ENCODE peak calls at places on chromosomes 13 and 19, in ten cellular contexts. One of them, this sample, is unnamed. For H3K9me3, the result is how much of the 10 kb centered on the place peaks cover.

GRCh38 chr19:18292810-18293641 is 11.6 kb upstream of the JUND start:
- DNase-seq in uterus: peak
- DNase-seq in body of pancreas: peak
- DNase-seq in stomach: peak
- DNase-seq in suprapubic skin: peak
- DNase-seq in breast epithelium: peak
- DNase-seq in testis: peak
- DNase-seq in ovary: peak
- DNase-seq in prostate gland: peak
- DNase-seq in heart left ventricle: peak
- DNase-seq in this sample: peak

GRCh38 chr13:55615080-55615479 is 1525.6 kb upstream of the PRR20A start:
- DNase-seq in prostate gland: no peak
- DNase-seq in suprapubic skin: no peak
- DNase-seq in testis: no peak
- DNase-seq in ovary: no peak
- DNase-seq in heart left ventricle: no peak
- DNase-seq in stomach: no peak
- DNase-seq in uterus: no peak
- DNase-seq in breast epithelium: no peak
- DNase-seq in body of pancreas: no peak
- DNase-seq in this sample: no peak

GRCh38 chr13:33058816-33059215 is 42.6 kb downstream of the KL start:
- DNase-seq in ovary: no peak
- DNase-seq in uterus: no peak
- DNase-seq in stomach: no peak
- DNase-seq in suprapubic skin: no peak
- DNase-seq in testis: no peak
- DNase-seq in heart left ventricle: no peak
- DNase-seq in prostate gland: no peak
- DNase-seq in breast epithelium: no peak
- DNase-seq in body of pancreas: no peak
- DNase-seq in this sample: no peak

GRCh38 chr19:31266196-31266595 is 83.0 kb downstream of the TSHZ3 start:
- DNase-seq in body of pancreas: no peak
- DNase-seq in suprapubic skin: peak
- DNase-seq in stomach: no peak
- DNase-seq in testis: no peak
- DNase-seq in ovary: peak
- DNase-seq in prostate gland: no peak
- DNase-seq in heart left ventricle: no peak
- DNase-seq in breast epithelium: no peak
- DNase-seq in uterus: no peak
- DNase-seq in this sample: no peak

GRCh38 chr19:28601723-28602440 is 611.1 kb downstream of the UQCRFS1 start:
- DNase-seq in suprapubic skin: no peak
- DNase-seq in ovary: no peak
- DNase-seq in prostate gland: no peak
- DNase-seq in testis: no peak
- DNase-seq in uterus: no peak
- DNase-seq in heart left ventricle: no peak
- DNase-seq in stomach: no peak
- DNase-seq in breast epithelium: no peak
- DNase-seq in body of pancreas: no peak
- DNase-seq in this sample: no peak

GRCh38 chr13:26544707-26545106 is 12.8 kb upstream of the WASF3 start:
- DNase-seq in heart left ventricle: no peak
- DNase-seq in stomach: no peak
- DNase-seq in uterus: no peak
- DNase-seq in body of pancreas: no peak
- DNase-seq in suprapubic skin: no peak
- DNase-seq in prostate gland: no peak
- DNase-seq in ovary: no peak
- DNase-seq in breast epithelium: no peak
- DNase-seq in testis: no peak
- DNase-seq in this sample: no peak

GRCh38 chr13:32205426-32206096 is 109.6 kb downstream of the ZAR1L start:
- DNase-seq in breast epithelium: no peak
- DNase-seq in suprapubic skin: no peak
- DNase-seq in uterus: no peak
- DNase-seq in ovary: no peak
- DNase-seq in testis: no peak
- DNase-seq in heart left ventricle: no peak
- DNase-seq in prostate gland: no peak
- DNase-seq in body of pancreas: no peak
- DNase-seq in stomach: no peak
- DNase-seq in this sample: no peak

GRCh38 chr13:30128591-30128990 is 178.8 kb downstream of the KATNAL1 start:
- DNase-seq in breast epithelium: no peak
- DNase-seq in stomach: no peak
- DNase-seq in heart left ventricle: no peak
- DNase-seq in ovary: no peak
- DNase-seq in uterus: no peak
- DNase-seq in testis: no peak
- DNase-seq in prostate gland: no peak
- DNase-seq in body of pancreas: no peak
- DNase-seq in suprapubic skin: no peak
- DNase-seq in this sample: no peak

GRCh38 chr13:48527955-48528354 is 4.9 kb downstream of the RCBTB2 start:
- DNase-seq in body of pancreas: no peak
- DNase-seq in heart left ventricle: no peak
- DNase-seq in suprapubic skin: no peak
- DNase-seq in testis: no peak
- DNase-seq in ovary: no peak
- DNase-seq in uterus: no peak
- DNase-seq in stomach: no peak
- DNase-seq in breast epithelium: no peak
- DNase-seq in prostate gland: no peak
- DNase-seq in this sample: no peak

GRCh38 chr13:47598340-47598911 is 402.6 kb downstream of the SUCLA2 start:
- DNase-seq in stomach: no peak
- DNase-seq in suprapubic skin: no peak
- DNase-seq in testis: no peak
- DNase-seq in ovary: no peak
- DNase-seq in breast epithelium: no peak
- DNase-seq in uterus: no peak
- DNase-seq in body of pancreas: no peak
- DNase-seq in prostate gland: no peak
- DNase-seq in heart left ventricle: no peak
- DNase-seq in this sample: no peak

GRCh38 chr13:94673841-94674240 is 38.5 kb downstream of the SOX21 start:
- DNase-seq in testis: no peak
- DNase-seq in uterus: no peak
- DNase-seq in suprapubic skin: no peak
- DNase-seq in breast epithelium: no peak
- DNase-seq in body of pancreas: no peak
- DNase-seq in ovary: no peak
- DNase-seq in prostate gland: no peak
- DNase-seq in heart left ventricle: no peak
- DNase-seq in stomach: no peak
- DNase-seq in this sample: no peak

GRCh38 chr13:111480503-111480902 is 160.1 kb downstream of the TEX29 start:
- DNase-seq in heart left ventricle: no peak
- DNase-seq in stomach: peak
- DNase-seq in breast epithelium: no peak
- DNase-seq in suprapubic skin: no peak
- DNase-seq in testis: no peak
- DNase-seq in ovary: no peak
- DNase-seq in prostate gland: no peak
- DNase-seq in uterus: no peak
- DNase-seq in body of pancreas: no peak
- DNase-seq in this sample: no peak

GRCh38 chr13:34816543-34816942 is 125.5 kb upstream of the NBEA start:
- DNase-seq in heart left ventricle: no peak
- DNase-seq in prostate gland: no peak
- DNase-seq in stomach: no peak
- DNase-seq in testis: no peak
- DNase-seq in ovary: no peak
- DNase-seq in suprapubic skin: no peak
- DNase-seq in uterus: peak
- DNase-seq in body of pancreas: no peak
- DNase-seq in breast epithelium: no peak
- DNase-seq in this sample: no peak

GRCh38 chr13:43640476-43640875 is 146.3 kb downstream of the ENOX1 start:
- DNase-seq in stomach: no peak
- DNase-seq in testis: no peak
- DNase-seq in uterus: no peak
- DNase-seq in prostate gland: no peak
- DNase-seq in body of pancreas: no peak
- DNase-seq in heart left ventricle: no peak
- DNase-seq in ovary: no peak
- DNase-seq in breast epithelium: no peak
- DNase-seq in suprapubic skin: no peak
- DNase-seq in this sample: no peak

GRCh38 chr19:56764296-56764695 is 76.2 kb downstream of the PEG3 start:
- DNase-seq in testis: no peak
- DNase-seq in heart left ventricle: no peak
- DNase-seq in body of pancreas: no peak
- DNase-seq in suprapubic skin: no peak
- DNase-seq in ovary: no peak
- DNase-seq in stomach: no peak
- DNase-seq in breast epithelium: no peak
- DNase-seq in uterus: no peak
- DNase-seq in prostate gland: no peak
- DNase-seq in this sample: no peak

GRCh38 chr19:56760842-56761241 is 79.7 kb downstream of the PEG3 start:
- DNase-seq in body of pancreas: no peak
- DNase-seq in prostate gland: no peak
- DNase-seq in uterus: no peak
- DNase-seq in testis: no peak
- DNase-seq in stomach: no peak
- DNase-seq in heart left ventricle: no peak
- DNase-seq in suprapubic skin: no peak
- DNase-seq in ovary: no peak
- DNase-seq in breast epithelium: no peak
- DNase-seq in this sample: no peak

GRCh38 chr19:56765107-56765506 is 75.4 kb downstream of the PEG3 start:
- DNase-seq in suprapubic skin: no peak
- DNase-seq in heart left ventricle: peak
- DNase-seq in body of pancreas: peak
- DNase-seq in stomach: peak
- DNase-seq in breast epithelium: peak
- DNase-seq in prostate gland: peak
- DNase-seq in testis: peak
- DNase-seq in uterus: peak
- DNase-seq in ovary: peak
- DNase-seq in this sample: peak

DNA sequence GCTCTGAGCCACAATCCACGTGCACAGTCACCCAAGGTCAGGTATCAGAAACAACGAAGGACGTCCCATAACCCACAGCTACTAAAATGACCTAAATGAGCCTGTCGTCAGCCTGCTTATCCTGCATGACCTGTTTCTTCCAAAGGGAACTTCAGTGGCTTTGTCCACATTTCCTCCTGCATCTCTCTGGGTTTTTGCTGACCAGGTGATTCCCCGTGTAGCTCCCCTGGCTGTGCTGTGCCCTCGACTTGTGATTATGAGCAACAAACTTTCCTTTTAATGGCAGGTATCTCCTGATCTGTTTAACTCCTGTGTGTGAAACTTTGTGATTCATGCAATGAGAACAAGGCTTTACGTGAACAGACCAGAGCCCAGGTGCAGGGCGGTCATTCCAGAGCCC is 81.0 kb downstream of the PEG3 start:
- DNase-seq in suprapubic skin: no peak
- DNase-seq in heart left ventricle: no peak
- DNase-seq in testis: no peak
- DNase-seq in ovary: no peak
- DNase-seq in uterus: no peak
- DNase-seq in stomach: no peak
- DNase-seq in breast epithelium: no peak
- DNase-seq in prostate gland: no peak
- DNase-seq in body of pancreas: no peak
- DNase-seq in this sample: no peak
- H3K9me3 ChIP-seq in suprapubic skin: under half
- H3K9me3 ChIP-seq in heart left ventricle: under half
- H3K9me3 ChIP-seq in testis: under half
- H3K9me3 ChIP-seq in ovary: under half
- H3K9me3 ChIP-seq in uterus: under half
- H3K9me3 ChIP-seq in stomach: under half
- H3K9me3 ChIP-seq in breast epithelium: under half
- H3K9me3 ChIP-seq in prostate gland: under half
- H3K9me3 ChIP-seq in body of pancreas: under half
- H3K9me3 ChIP-seq in this sample: under half

GRCh38 chr13:51663980-51664957 is 80.0 kb downstream of the WDFY2 start:
- DNase-seq in stomach: no peak
- DNase-seq in prostate gland: peak
- DNase-seq in body of pancreas: no peak
- DNase-seq in uterus: no peak
- DNase-seq in testis: peak
- DNase-seq in heart left ventricle: peak
- DNase-seq in suprapubic skin: no peak
- DNase-seq in breast epithelium: no peak
- DNase-seq in ovary: no peak
- DNase-seq in this sample: no peak
- TF ChIP-seq POLR2A in stomach: no peak
- TF ChIP-seq POLR2A in prostate gland: no peak
- TF ChIP-seq POLR2A in body of pancreas: no peak
- TF ChIP-seq POLR2A in uterus: no peak
- TF ChIP-seq POLR2A in testis: no peak
- TF ChIP-seq POLR2A in heart left ventricle: no peak
- TF ChIP-seq POLR2A in suprapubic skin: no peak
- TF ChIP-seq POLR2A in breast epithelium: no peak
- TF ChIP-seq POLR2A in ovary: no peak
- TF ChIP-seq POLR2A in this sample: no peak

DNA sequence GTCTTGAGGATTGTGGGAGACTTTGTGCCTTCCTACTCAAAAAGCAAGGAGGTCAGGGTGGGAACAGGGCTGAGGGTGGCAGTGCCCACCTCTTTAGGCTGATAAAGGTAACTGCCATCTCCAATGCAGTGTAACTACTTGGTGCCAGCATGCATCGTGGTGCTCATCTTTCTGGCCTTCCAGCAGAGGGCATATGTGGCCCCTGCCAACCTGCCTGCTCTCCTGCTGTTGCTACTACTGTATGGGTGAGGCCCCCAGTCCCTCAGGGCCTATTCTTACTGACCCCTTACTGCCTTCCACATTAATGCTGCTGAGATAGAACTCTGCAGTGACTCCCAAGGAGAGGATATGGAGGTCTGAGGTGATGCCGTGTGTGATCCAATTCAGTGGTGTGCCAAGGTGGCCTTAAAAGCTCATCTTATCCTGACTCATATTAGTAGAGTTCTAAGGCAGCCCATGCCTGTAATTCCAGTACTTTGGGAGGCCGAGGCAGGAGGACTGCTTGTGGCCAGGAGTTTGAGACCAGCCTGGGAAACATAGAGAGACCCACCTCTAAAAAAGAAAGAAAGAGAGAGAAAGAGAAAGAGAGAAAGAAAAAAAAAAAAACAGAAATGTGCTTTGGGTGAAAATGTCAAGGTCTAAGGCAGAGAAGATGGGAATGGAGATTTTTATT is 9.6 kb upstream of the ARHGAP45 start:
- DNase-seq in body of pancreas: no peak
- DNase-seq in stomach: no peak
- DNase-seq in breast epithelium: no peak
- DNase-seq in ovary: no peak
- DNase-seq in suprapubic skin: no peak
- DNase-seq in testis: no peak
- DNase-seq in heart left ventricle: no peak
- DNase-seq in prostate gland: no peak
- DNase-seq in uterus: no peak
- DNase-seq in this sample: no peak
- H3K9me3 ChIP-seq in body of pancreas: under half
- H3K9me3 ChIP-seq in stomach: under half
- H3K9me3 ChIP-seq in breast epithelium: half or more
- H3K9me3 ChIP-seq in ovary: under half
- H3K9me3 ChIP-seq in suprapubic skin: under half
- H3K9me3 ChIP-seq in testis: under half
- H3K9me3 ChIP-seq in heart left ventricle: under half
- H3K9me3 ChIP-seq in prostate gland: under half
- H3K9me3 ChIP-seq in uterus: under half
- H3K9me3 ChIP-seq in this sample: under half

GRCh38 chr19:48492925-48493717 is 18.5 kb downstream of the LMTK3 start:
- DNase-seq in heart left ventricle: peak
- DNase-seq in testis: peak
- DNase-seq in suprapubic skin: peak
- DNase-seq in ovary: peak
- DNase-seq in stomach: peak
- DNase-seq in uterus: peak
- DNase-seq in prostate gland: peak
- DNase-seq in breast epithelium: peak
- DNase-seq in body of pancreas: peak
- DNase-seq in this sample: peak
- TF ChIP-seq POLR2A in heart left ventricle: peak
- TF ChIP-seq POLR2A in testis: no peak
- TF ChIP-seq POLR2A in suprapubic skin: peak
- TF ChIP-seq POLR2A in ovary: peak
- TF ChIP-seq POLR2A in stomach: no peak
- TF ChIP-seq POLR2A in uterus: peak
- TF ChIP-seq POLR2A in prostate gland: peak
- TF ChIP-seq POLR2A in breast epithelium: peak
- TF ChIP-seq POLR2A in body of pancreas: peak
- TF ChIP-seq POLR2A in this sample: peak